ENCODE peak calls at places on chromosome X, in four cellular contexts. Z, S, H and O are unnamed samples.

GRCh38 chrX:134013092-134013497 is 27.7 kb upstream of the GPC3 start:
- DNase-seq in H (no peak), S (no peak), Z (no peak), O (peak; percentile 33)

GRCh38 chrX:151713859-151714258 is 2.0 kb upstream of the FATE1 start:
- DNase-seq in Z (peak; percentile 82), H (peak; percentile 52), S (no peak), O (no peak)

GRCh38 chrX:24150051-24150790 is 692 bp downstream of the ZFX start:
- DNase-seq in Z (peak; percentile 97), H (peak; percentile 97), S (peak; percentile 66), O (peak; percentile 20)

GRCh38 chrX:70025464-70025863 is 24.3 kb downstream of the AWAT2 start:
- DNase-seq in H (no peak), S (no peak), Z (no peak), O (no peak)

GRCh38 chrX:125998432-125998831 is 167.7 kb downstream of the DCAF12L2 start:
- DNase-seq in S (no peak), Z (no peak), H (peak; percentile 19), O (no peak)

GRCh38 chrX:147565239-147565638 is 346.5 kb upstream of the FMR1 start:
- DNase-seq in S (no peak), Z (no peak), H (no peak), O (no peak)

GRCh38 chrX:40406330-40406859 is 174.4 kb upstream of the ATP6AP2 start:
- DNase-seq in Z (no peak), S (no peak), H (no peak), O (no peak)

GRCh38 chrX:48474581-48474980 is 1.4 kb upstream of the FTSJ1 start:
- DNase-seq in H (no peak), S (no peak), Z (no peak), O (no peak)

GRCh38 chrX:153646620-153647373 is at the start of gene DUSP9:
- DNase-seq in H (peak; percentile 72), Z (peak; percentile 91), S (no peak), O (no peak)

GRCh38 chrX:111170017-111170416 is 74.0 kb downstream of the PAK3 start:
- DNase-seq in Z (no peak), S (no peak), H (no peak), O (no peak)

GRCh38 chrX:111823068-111823467 is 52.9 kb upstream of the TRPC5OS start:
- DNase-seq in Z (peak; percentile 94), S (no peak), H (peak; percentile 89), O (no peak)

GRCh38 chrX:19174401-19175025 is 52.2 kb upstream of the ADGRG2 start:
- DNase-seq in S (no peak), H (no peak), Z (no peak), O (peak; percentile 51)

GRCh38 chrX:137033774-137034507 is at the start of gene GPR101:
- DNase-seq in H (peak; percentile 59), S (no peak), Z (no peak), O (no peak)

GRCh38 chrX:70444326-70445196 is at the start of gene DLG3:
- DNase-seq in Z (peak; percentile 86), S (no peak), H (peak; percentile 81), O (no peak)

GRCh38 chrX:76802698-76803097 is 375.2 kb downstream of the MAGEE1 start:
- DNase-seq in S (no peak), H (no peak), Z (no peak), O (peak; percentile 26)

GRCh38 chrX:63561425-63561824 is 210.3 kb upstream of the SPIN4 start:
- DNase-seq in Z (no peak), S (no peak), H (no peak), O (no peak)

GRCh38 chrX:54930291-54931049 is 9.8 kb downstream of the TRO start:
- DNase-seq in Z (no peak), H (no peak), S (no peak), O (no peak)

GRCh38 chrX:48736303-48736702 is 25.2 kb upstream of the GLOD5 start:
- DNase-seq in S (no peak), H (no peak), Z (no peak), O (no peak)

GRCh38 chrX:23952984-23953907 is 45.4 kb downstream of the CXorf58 start:
- DNase-seq in H (peak; percentile 31), Z (peak; percentile 81), S (no peak), O (no peak)

GRCh38 chrX:55072286-55072685 is 2.5 kb upstream of the PAGE2B start:
- DNase-seq in H (no peak), S (no peak), Z (no peak), O (no peak)

GRCh38 chrX:101287402-101287801 is 3.7 kb downstream of the TAF7L start:
- DNase-seq in Z (no peak), S (peak; percentile 11), H (peak; percentile 46), O (no peak)

GRCh38 chrX:76148753-76149152 is 24.1 kb upstream of the PBDC1 start:
- DNase-seq in Z (peak; percentile 50), S (no peak), H (peak; percentile 7), O (no peak)

GRCh38 chrX:110698696-110699095 is 96.9 kb downstream of the CHRDL1 start:
- DNase-seq in Z (no peak), S (no peak), H (no peak), O (no peak)

GRCh38 chrX:11968470-11968869 is 169.8 kb upstream of the FRMPD4 start:
- DNase-seq in H (no peak), Z (no peak), S (no peak), O (peak; percentile 54)

GRCh38 chrX:50700921-50701320 is 113.1 kb downstream of the SHROOM4 start:
- DNase-seq in S (no peak), H (peak; percentile 62), Z (peak; percentile 62), O (no peak)

DNA sequence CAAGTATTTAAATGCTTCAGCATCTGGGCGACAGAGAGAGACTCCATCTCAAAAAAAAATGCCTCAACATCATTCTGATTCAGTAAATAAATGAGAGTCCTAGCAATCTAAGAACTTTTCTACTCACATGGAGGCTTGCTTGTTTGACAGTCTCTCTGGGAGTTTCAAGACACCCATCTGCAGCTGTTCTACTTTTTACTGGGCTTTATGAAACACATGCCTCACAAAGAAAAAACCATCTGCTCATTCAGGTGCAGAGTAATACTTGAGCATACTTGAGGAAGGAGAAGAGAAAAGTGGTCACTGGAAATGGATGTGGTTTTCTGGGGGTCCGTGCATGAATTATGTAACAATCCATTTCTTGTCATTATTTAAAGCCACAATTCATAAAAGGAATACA is 87.2 kb upstream of the DDX53 start:
- DNase-seq in Z (no peak), H (no peak), S (no peak), O (no peak)
- H3K27ac ChIP-seq in Z (no peak overlapping the region), H (no peak overlapping the region), S (no peak overlapping the region), O (no peak overlapping the region)

DNA sequence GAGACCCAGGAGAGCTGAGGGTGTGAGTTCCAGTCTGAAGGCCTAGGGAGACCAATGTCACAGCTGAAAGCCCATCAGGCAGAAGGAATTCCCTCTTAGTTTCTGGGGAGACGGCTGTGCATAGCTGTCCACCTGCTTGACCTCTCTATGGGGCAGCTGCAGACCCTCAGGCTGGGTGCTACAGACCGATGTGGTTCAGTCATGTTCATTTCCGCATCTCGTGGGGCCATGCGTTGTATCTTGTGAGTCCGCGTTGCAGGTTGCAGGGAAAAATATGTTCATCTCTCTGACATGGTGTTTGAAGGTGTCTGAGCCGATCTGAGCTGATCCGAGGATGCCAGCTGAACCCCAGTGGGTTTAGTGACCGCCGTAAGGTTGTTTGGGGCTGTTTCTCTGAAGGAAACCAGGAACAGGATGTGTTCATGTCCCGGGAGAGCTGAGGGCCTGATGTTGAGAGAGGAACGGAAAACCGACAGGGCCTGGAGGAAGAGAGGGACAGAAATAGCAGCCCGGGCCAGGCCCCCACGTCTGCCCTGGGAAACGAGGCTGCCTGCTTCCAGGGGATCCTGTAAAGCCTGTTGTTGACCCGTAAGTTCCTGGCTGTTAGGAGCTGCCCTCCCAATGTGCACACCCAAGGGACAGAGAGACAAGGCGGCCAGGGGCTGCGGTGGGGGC is 9.8 kb upstream of the P2RY8 start:
- DNase-seq in S (no peak), Z (no peak), H (no peak), O (no peak)
- H3K27ac ChIP-seq in S (no peak overlapping the region), Z (no peak overlapping the region), H (no peak overlapping the region), O (no peak overlapping the region)

DNA sequence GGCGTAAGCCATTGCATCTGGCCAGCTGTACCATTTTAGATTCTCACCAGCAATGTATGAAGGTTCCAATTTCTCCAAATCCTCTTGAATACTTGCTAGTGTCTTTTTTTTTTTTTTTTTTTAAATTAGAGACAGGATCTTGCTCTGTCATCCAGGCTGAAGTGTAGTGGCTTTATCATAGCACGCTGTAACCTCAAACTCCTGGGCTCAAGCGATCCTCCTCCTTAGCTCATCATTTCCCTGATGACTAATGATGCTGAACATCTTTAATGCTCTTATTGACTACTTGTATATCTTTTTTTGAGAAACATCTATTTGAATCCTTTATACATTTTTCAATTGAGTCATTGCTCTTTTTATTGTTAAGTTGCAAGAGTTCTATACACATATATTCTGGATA is 40.3 kb downstream of the HDAC8 start:
- DNase-seq in H (no peak), Z (no peak), S (no peak), O (no peak)
- H3K27ac ChIP-seq in H (no peak overlapping the region), Z (no peak overlapping the region), S (no peak overlapping the region), O (no peak overlapping the region)

GRCh38 chrX:68695206-68695845 is 47.9 kb downstream of the STARD8 start:
- DNase-seq in H (no peak), S (no peak), Z (no peak), O (no peak)
- H3K27ac ChIP-seq in H (no peak overlapping the region), S (no peak overlapping the region), Z (no peak overlapping the region), O (no peak overlapping the region)

GRCh38 chrX:109350621-109351020 is 131.3 kb downstream of the GUCY2F start:
- DNase-seq in H (no peak), Z (no peak), S (no peak), O (no peak)

GRCh38 chrX:109350051-109350450 is 131.8 kb downstream of the GUCY2F start:
- DNase-seq in S (no peak), Z (no peak), H (no peak), O (no peak)

GRCh38 chrX:109356684-109357083 is 125.2 kb downstream of the GUCY2F start:
- DNase-seq in Z (no peak), H (no peak), S (no peak), O (no peak)

GRCh38 chrX:109347618-109348017 is 134.3 kb downstream of the GUCY2F start:
- DNase-seq in H (no peak), Z (peak; percentile 55), S (no peak), O (no peak)

DNA sequence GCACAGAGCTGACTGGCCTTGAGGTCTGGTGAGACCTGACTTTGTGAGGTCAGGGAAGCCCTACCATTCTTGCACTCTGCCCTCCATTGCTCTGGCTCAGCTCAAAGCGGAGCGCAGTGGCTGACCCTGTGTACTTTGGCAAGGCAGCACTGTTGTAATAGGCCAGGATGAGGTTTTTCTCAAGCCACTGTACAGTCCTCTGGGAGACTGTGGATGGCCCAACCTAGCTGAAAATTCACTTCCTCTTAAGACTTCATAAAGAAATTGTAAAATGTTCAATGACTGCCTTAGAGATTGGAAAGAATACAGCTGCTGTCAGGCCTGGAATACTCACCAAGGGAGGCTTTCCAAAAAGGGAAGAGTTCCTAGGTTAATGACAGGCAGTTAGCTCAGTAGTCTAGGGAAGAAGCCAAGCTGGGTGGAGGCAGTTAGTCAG is 129.7 kb downstream of the GUCY2F start:
- DNase-seq in Z (no peak), S (no peak), H (no peak), O (no peak)
- H3K27ac ChIP-seq in Z (no peak overlapping the region), S (no peak overlapping the region), H (no peak overlapping the region), O (no peak overlapping the region)